ENCODE peak calls at places on chromosomes 3 and 15, in five cellular contexts. X is prostate gland; L is uterus; B is tibial nerve; O is naive thymus-derived CD4-positive, alpha-beta T cell. U is an unnamed sample. For H3K27me3 and H3K4me1, the result is how much of the 10 kb centered on the place peaks cover.

GRCh38 chr15:88142141-88142540 is 114.4 kb downstream of the NTRK3 start:
- DNase-seq in X (no peak), L (no peak), B (no peak), O (no peak), U (no peak)

GRCh38 chr15:101139986-101140696 is 111.7 kb downstream of the CHSY1 start:
- DNase-seq in X (no peak), L (no peak), B (no peak), O (no peak), U (no peak)

GRCh38 chr3:184186184-184186901 is at the start of gene ABCF3:
- DNase-seq in X (no peak), L (peak), B (no peak), O (no peak), U (peak)

GRCh38 chr15:85582076-85582718 is 201.8 kb downstream of the AKAP13 start:
- DNase-seq in X (no peak), L (peak), B (peak), O (peak), U (no peak)

GRCh38 chr15:71493526-71493925 is 316.8 kb upstream of the NR2E3 start:
- DNase-seq in X (no peak), L (no peak), B (no peak), O (no peak), U (no peak)

GRCh38 chr3:127645371-127646015 is 16.5 kb downstream of the PODXL2 start:
- DNase-seq in X (no peak), L (no peak), B (no peak), O (no peak), U (no peak)

GRCh38 chr15:98853593-98854420 is 153.8 kb downstream of the PGPEP1L start:
- DNase-seq in X (no peak), L (peak), B (no peak), O (no peak), U (no peak)

GRCh38 chr3:117874028-117874765 is 1160.4 kb downstream of the IGSF11 start:
- DNase-seq in X (no peak), L (no peak), B (no peak), O (no peak), U (no peak)

GRCh38 chr15:86231864-86232801 is 152.5 kb downstream of the AGBL1 start:
- DNase-seq in X (peak), L (no peak), B (peak), O (peak), U (no peak)

GRCh38 chr15:100759116-100759515 is 120.5 kb upstream of the ALDH1A3 start:
- DNase-seq in X (no peak), L (no peak), B (no peak), O (no peak), U (no peak)

GRCh38 chr15:95138604-95139270 is 907.4 kb downstream of the MCTP2 start:
- DNase-seq in X (no peak), L (no peak), B (no peak), O (no peak), U (no peak)

GRCh38 chr3:24382647-24383046 is 112.0 kb downstream of the THRB start:
- DNase-seq in X (no peak), L (no peak), B (no peak), O (no peak), U (no peak)

GRCh38 chr15:74311734-74312444 is 55.6 kb downstream of the CYP11A1 start:
- DNase-seq in X (no peak), L (no peak), B (no peak), O (no peak), U (no peak)

GRCh38 chr15:31247404-31247803 is 79.2 kb upstream of the KLF13 start:
- DNase-seq in X (no peak), L (no peak), B (no peak), O (no peak), U (no peak)

GRCh38 chr3:57335273-57335938 is 42.9 kb upstream of the ASB14 start:
- DNase-seq in X (no peak), L (no peak), B (no peak), O (no peak), U (no peak)

GRCh38 chr15:95304116-95304873 is 1026.2 kb upstream of the NR2F2 start:
- DNase-seq in X (no peak), L (peak), B (peak), O (no peak), U (peak)

GRCh38 chr15:70856884-70857546 is 3.1 kb upstream of the LARP6 start:
- DNase-seq in X (no peak), L (peak), B (peak), O (no peak), U (peak)

GRCh38 chr15:49370782-49371181 is 52.3 kb upstream of the FGF7 start:
- DNase-seq in X (no peak), L (no peak), B (no peak), O (no peak), U (no peak)

GRCh38 chr15:99279783-99280307 is 28.6 kb downstream of the LRRC28 start:
- DNase-seq in X (no peak), L (no peak), B (no peak), O (no peak), U (no peak)

GRCh38 chr3:41997702-41998551 is 36.0 kb upstream of the ULK4 start:
- DNase-seq in X (no peak), L (no peak), B (no peak), O (no peak), U (no peak)

GRCh38 chr3:31959951-31960792 is 20.9 kb downstream of the OSBPL10 start:
- DNase-seq in X (no peak), L (no peak), B (no peak), O (no peak), U (no peak)

GRCh38 chr3:38097446-38098375 is 39.2 kb downstream of the ACAA1 start:
- DNase-seq in X (no peak), L (no peak), B (no peak), O (no peak), U (no peak)

GRCh38 chr3:136790786-136791185 is 28.1 kb upstream of the SLC35G2 start:
- DNase-seq in X (no peak), L (no peak), B (no peak), O (no peak), U (no peak)
- H3K27me3 ChIP-seq in X (under half), L (under half), B (under half), O (under half), U (under half)

GRCh38 chr3:58358092-58358491 is 25.4 kb downstream of the PXK start:
- DNase-seq in X (no peak), L (no peak), B (no peak), O (no peak), U (no peak)

GRCh38 chr3:58355174-58355573 is 22.5 kb downstream of the PXK start:
- DNase-seq in X (no peak), L (no peak), B (no peak), O (no peak), U (no peak)

GRCh38 chr3:58353722-58354553 is 21.2 kb downstream of the PXK start:
- DNase-seq in X (no peak), L (no peak), B (no peak), O (peak), U (no peak)

GRCh38 chr3:58357402-58357801 is 24.7 kb downstream of the PXK start:
- DNase-seq in X (no peak), L (no peak), B (no peak), O (no peak), U (no peak)

DNA sequence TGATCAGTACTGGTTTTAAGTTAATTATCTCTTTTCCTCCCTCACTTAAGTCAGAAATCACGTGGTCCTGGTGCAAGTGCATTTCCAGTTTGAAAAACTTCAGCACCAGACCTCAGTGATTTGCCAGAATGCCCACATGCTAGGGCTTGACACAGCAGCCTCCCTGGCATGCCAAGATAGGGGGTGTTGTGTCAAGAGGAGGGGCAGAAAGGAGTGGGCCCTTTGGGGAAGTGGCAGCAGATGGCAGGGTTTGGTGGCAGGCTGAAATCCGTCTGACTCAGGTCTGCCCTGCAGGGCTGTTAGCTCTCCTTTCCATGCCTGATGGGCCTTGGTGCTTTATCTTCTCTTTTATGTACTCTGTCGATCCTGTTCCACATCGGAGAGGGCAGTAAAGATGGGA is 23.4 kb downstream of the PXK start:
- DNase-seq in X (no peak), L (no peak), B (no peak), O (no peak), U (no peak)
- H3K4me1 ChIP-seq in X (under half), L (under half), B (under half), O (under half), U (under half)

GRCh38 chr3:5198986-5199731 is 11.7 kb downstream of the EDEM1 start:
- DNase-seq in X (no peak), L (no peak), B (no peak), O (no peak), U (no peak)
- H3K4me3 ChIP-seq in X (no peak), L (no peak), B (no peak), O (no peak), U (no peak)

GRCh38 chr3:159144472-159144871 is 342.6 kb downstream of the MFSD1 start:
- DNase-seq in X (no peak), L (no peak), B (no peak), O (no peak), U (no peak)

GRCh38 chr3:159148466-159148865 is 346.6 kb downstream of the MFSD1 start:
- DNase-seq in X (no peak), L (no peak), B (no peak), O (no peak), U (no peak)

GRCh38 chr3:159146856-159147255 is 345.0 kb downstream of the MFSD1 start:
- DNase-seq in X (no peak), L (no peak), B (no peak), O (no peak), U (no peak)

GRCh38 chr3:159149633-159150032 is 347.8 kb downstream of the MFSD1 start:
- DNase-seq in X (no peak), L (no peak), B (no peak), O (no peak), U (no peak)

DNA sequence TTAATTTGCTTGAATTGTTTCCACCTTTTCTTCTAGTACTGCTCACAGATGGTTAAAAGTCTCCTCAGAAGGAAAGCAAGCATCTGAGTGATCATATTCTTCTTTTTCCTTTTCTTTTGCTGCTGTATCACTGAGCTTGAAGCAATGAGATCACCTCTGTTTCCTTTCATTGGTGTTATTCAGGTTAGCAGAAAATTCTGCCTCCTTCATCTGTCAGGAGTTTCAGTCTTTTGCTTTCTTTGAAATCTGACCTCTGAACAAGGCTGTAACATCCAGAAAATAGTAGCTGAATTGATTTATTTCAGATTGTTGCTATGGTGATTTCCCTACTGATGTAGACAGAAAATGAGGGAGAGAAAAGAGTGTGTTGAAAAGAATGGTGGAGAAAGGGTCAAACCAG is 343.0 kb downstream of the MFSD1 start:
- DNase-seq in X (no peak), L (no peak), B (no peak), O (no peak), U (no peak)
- H3K27me3 ChIP-seq in X (under half), L (under half), B (under half), O (under half), U (under half)

GRCh38 chr3:52892625-52893311 is 4.6 kb downstream of the STIMATE start:
- DNase-seq in X (no peak), L (no peak), B (no peak), O (no peak), U (no peak)
- H3K4me1 ChIP-seq in X (under half), L (under half), B (half or more), O (under half), U (under half)

DNA sequence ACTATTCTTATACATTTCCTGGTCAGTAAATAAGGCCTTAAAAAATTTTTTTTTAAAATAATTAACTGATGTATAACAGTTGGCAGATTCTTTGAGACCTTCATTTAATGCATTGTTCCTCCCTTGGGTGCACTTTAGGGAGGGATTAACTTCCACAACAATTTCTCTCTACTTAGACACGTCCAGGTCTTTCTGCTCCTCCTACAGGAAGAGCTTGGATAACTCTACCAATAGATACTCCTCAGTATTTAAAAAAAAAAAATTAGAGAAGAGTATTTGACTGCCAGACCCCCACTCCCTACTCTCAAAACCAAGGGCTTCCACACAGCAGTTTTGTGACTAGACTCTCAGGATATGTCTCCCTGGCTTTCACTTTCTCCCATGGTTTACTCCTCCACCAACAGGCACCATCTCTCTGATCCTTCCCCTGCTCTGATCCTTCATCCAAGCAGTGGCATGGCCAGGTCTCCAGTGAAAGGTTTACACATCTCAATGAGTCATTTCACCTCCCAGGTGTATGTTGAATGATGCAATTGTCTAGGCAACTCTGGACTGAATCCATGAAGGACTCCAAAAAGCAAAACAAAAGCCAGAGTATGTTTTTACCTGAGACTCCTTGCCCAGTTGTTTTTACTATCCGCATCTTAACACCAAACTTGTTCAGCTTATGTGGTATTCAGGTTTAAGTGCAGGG is 7.4 kb downstream of the ZIC4 start:
- DNase-seq in X (no peak), L (no peak), B (no peak), O (no peak), U (no peak)
- H3K4me3 ChIP-seq in X (no peak), L (no peak), B (no peak), O (no peak), U (no peak)

U was measured in tibial artery.